ENCODE peak calls at places on chromosome 1, in five cellular contexts. J, T, L, Y and U are unnamed samples.

GRCh38 chr1:155339515-155340111 is 18.9 kb downstream of the RUSC1 start:
- DNase-seq in T (no peak), L (no peak), J (no peak), Y (no peak), U (no peak)

GRCh38 chr1:43367904-43368645 is at the start of gene ELOVL1:
- DNase-seq in L (peak), Y (peak), T (peak), J (peak), U (peak)

GRCh38 chr1:23614128-23614660 is 54.9 kb upstream of the ID3 start:
- DNase-seq in T (no peak), L (no peak), Y (no peak), J (no peak), U (no peak)

GRCh38 chr1:35718492-35719336 is at the start of gene C1orf216:
- DNase-seq in L (peak), Y (peak), J (peak), T (peak), U (peak)

GRCh38 chr1:11938722-11939526 is 4.4 kb downstream of the PLOD1 start:
- DNase-seq in L (no peak), Y (no peak), T (peak), J (peak), U (peak)

GRCh38 chr1:1371741-1372711 is 3.0 kb downstream of the AURKAIP1 start:
- DNase-seq in T (peak), J (peak), L (no peak), Y (peak), U (peak)

GRCh38 chr1:227372662-227373061 is 54.4 kb upstream of the CDC42BPA start:
- DNase-seq in L (peak), J (no peak), Y (no peak), T (no peak), U (peak)

GRCh38 chr1:65193129-65193528 is 45.1 kb downstream of the AK4 start:
- DNase-seq in L (no peak), Y (no peak), T (no peak), J (no peak), U (no peak)

GRCh38 chr1:198936371-198937083 is 297.7 kb downstream of the PTPRC start:
- DNase-seq in J (no peak), L (no peak), T (peak), Y (peak), U (peak)

GRCh38 chr1:163035791-163036249 is 33.3 kb upstream of the RGS4 start:
- DNase-seq in T (peak), L (peak), Y (no peak), J (peak), U (peak)

GRCh38 chr1:6790146-6790545 is 4.9 kb downstream of the CAMTA1 start:
- DNase-seq in L (no peak), Y (no peak), T (no peak), J (no peak), U (no peak)

GRCh38 chr1:219505886-219506285 is 107.0 kb downstream of the ZC3H11B start:
- DNase-seq in L (no peak), T (peak), J (no peak), Y (no peak), U (peak)

GRCh38 chr1:40039245-40039756 is 1.2 kb upstream of the CAP1 start:
- DNase-seq in L (no peak), Y (peak), T (no peak), J (no peak), U (no peak)

GRCh38 chr1:54671985-54672608 is 30.5 kb downstream of the MROH7 start:
- DNase-seq in L (peak), J (peak), T (peak), Y (peak), U (peak)

GRCh38 chr1:24438423-24438901 is 22.9 kb downstream of the NIPAL3 start:
- DNase-seq in L (no peak), J (no peak), T (no peak), Y (no peak), U (no peak)

GRCh38 chr1:183806086-183806485 is 1.2 kb downstream of the RGL1 start:
- DNase-seq in J (no peak), Y (no peak), L (no peak), T (peak), U (peak)

GRCh38 chr1:154880651-154881050 is 10.6 kb upstream of the KCNN3 start:
- DNase-seq in Y (no peak), T (no peak), L (no peak), J (no peak), U (no peak)